ENCODE peak calls at places on chromosomes 16 and 17, in six cellular contexts. T is transverse colon, F is heart left ventricle, R is IMR-90, Y is A549, H is tibial nerve. Z is an unnamed sample.

GRCh38 chr16:76456016-76456415 is 178.8 kb downstream of the CNTNAP4 start:
- DNase-seq in Y (no peak), T (no peak), R (no peak), F (no peak), H (no peak), Z (no peak)

GRCh38 chr16:56862776-56863175 is 2.2 kb upstream of the SLC12A3 start:
- DNase-seq in T (peak), R (no peak), H (no peak), Y (no peak), F (no peak), Z (no peak)

GRCh38 chr17:38731526-38732294 is 1.6 kb downstream of the CISD3 start:
- DNase-seq in T (peak), Y (no peak), H (no peak), F (no peak), R (no peak), Z (no peak)

GRCh38 chr17:81417049-81417878 is 22.0 kb downstream of the BAHCC1 start:
- DNase-seq in H (no peak), Y (no peak), T (no peak), R (no peak), F (no peak), Z (no peak)

GRCh38 chr16:75044800-75045361 is 46.1 kb downstream of the ZNRF1 start:
- DNase-seq in F (peak), H (peak), T (no peak), R (no peak), Y (no peak), Z (peak)

GRCh38 chr16:22743401-22743800 is 70.6 kb upstream of the HS3ST2 start:
- DNase-seq in Y (no peak), F (no peak), H (no peak), T (no peak), R (no peak), Z (no peak)

GRCh38 chr17:7330099-7331015 is 1.2 kb upstream of the NEURL4 start:
- DNase-seq in R (peak), T (peak), F (peak), Y (peak), H (peak), Z (peak)

GRCh38 chr17:42286411-42287295 is 1.6 kb upstream of the STAT5A start:
- DNase-seq in Y (no peak), F (no peak), T (peak), R (no peak), H (peak), Z (peak)

GRCh38 chr17:40648326-40648968 is 829 bp upstream of the SMARCE1 start:
- DNase-seq in H (no peak), R (peak), Y (peak), F (no peak), T (no peak), Z (no peak)

GRCh38 chr16:49458656-49459445 is 85.2 kb downstream of the C16orf78 start:
- DNase-seq in H (no peak), T (no peak), R (no peak), F (no peak), Y (no peak), Z (no peak)

GRCh38 chr16:1309888-1310831 is 724 bp downstream of the UBE2I start:
- DNase-seq in Y (no peak), T (peak), F (peak), R (peak), H (peak), Z (no peak)

GRCh38 chr17:72393553-72393952 is 272.7 kb downstream of the SOX9 start:
- DNase-seq in H (no peak), T (no peak), Y (peak), R (peak), F (no peak), Z (no peak)

GRCh38 chr17:48486557-48486956 is 44.3 kb downstream of the HOXB1 start:
- DNase-seq in F (no peak), H (no peak), Y (peak), T (no peak), R (peak), Z (no peak)

GRCh38 chr16:50251375-50252081 is 14.8 kb upstream of the ADCY7 start:
- DNase-seq in F (no peak), R (peak), T (no peak), H (no peak), Y (no peak), Z (no peak)

GRCh38 chr16:13378151-13378550 is 476.8 kb downstream of the SHISA9 start:
- DNase-seq in F (no peak), Y (no peak), R (no peak), T (no peak), H (no peak), Z (no peak)

GRCh38 chr17:65559802-65560627 is 1.4 kb downstream of the AXIN2 start:
- DNase-seq in H (no peak), F (peak), R (no peak), T (peak), Y (peak), Z (no peak)

GRCh38 chr16:13316008-13316407 is 414.6 kb downstream of the SHISA9 start:
- DNase-seq in T (no peak), F (no peak), H (no peak), R (no peak), Y (no peak), Z (no peak)

GRCh38 chr16:67459066-67459857 is 21.7 kb downstream of the ATP6V0D1 start:
- DNase-seq in F (peak), T (peak), H (no peak), Y (no peak), R (no peak), Z (no peak)

GRCh38 chr17:50426814-50427787 is 1.1 kb downstream of the ACSF2 start:
- DNase-seq in H (no peak), R (peak), Y (peak), T (peak), F (peak), Z (no peak)

GRCh38 chr17:76968707-76969597 is 100.7 kb downstream of the MGAT5B start:
- DNase-seq in H (no peak), Y (no peak), R (no peak), F (no peak), T (peak), Z (no peak)

GRCh38 chr16:24800586-24800985 is 45.2 kb upstream of the SLC5A11 start:
- DNase-seq in T (no peak), R (peak), H (no peak), F (no peak), Y (peak), Z (no peak)

GRCh38 chr17:77332981-77333685 is 192.4 kb downstream of the SEC14L1 start:
- DNase-seq in F (peak), Y (no peak), H (no peak), T (no peak), R (peak), Z (peak)

GRCh38 chr17:65023791-65024190 is 32.7 kb downstream of the GNA13 start:
- DNase-seq in Y (no peak), H (no peak), F (no peak), R (no peak), T (no peak), Z (no peak)

GRCh38 chr16:11147033-11147848 is 108.8 kb downstream of the SOCS1 start:
- DNase-seq in Y (no peak), H (no peak), R (no peak), T (no peak), F (no peak), Z (no peak)

GRCh38 chr17:31591924-31592323 is 200.4 kb downstream of the RAB11FIP4 start:
- DNase-seq in H (no peak), T (no peak), R (no peak), Y (no peak), F (no peak), Z (no peak)
- TF ChIP-seq POLR2A in H (no peak), T (no peak), R (no peak), Y (no peak), F (no peak), Z (no peak)

DNA sequence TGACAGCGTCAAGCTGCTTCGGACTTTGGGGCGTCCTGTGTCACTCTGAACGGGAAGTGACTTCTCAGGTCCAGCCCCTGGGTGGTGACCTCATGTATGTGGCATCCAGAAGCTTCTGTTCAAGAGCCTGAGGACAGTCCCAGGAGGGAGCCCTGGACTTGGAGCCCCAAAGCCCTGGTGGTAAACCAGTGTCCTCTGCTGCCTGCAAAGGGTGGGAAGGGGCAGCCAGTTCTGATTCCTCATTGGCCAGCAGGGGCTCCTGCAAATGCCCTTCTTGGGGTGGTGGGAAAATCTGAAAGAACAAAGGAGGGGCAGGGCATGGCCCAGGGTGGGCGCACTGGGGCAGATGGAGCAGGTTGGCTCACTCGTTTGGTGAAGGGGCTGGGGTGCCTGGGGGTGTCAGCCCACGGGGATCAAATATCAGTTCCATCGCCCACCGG is 1.6 kb downstream of the OSGIN1 start:
- DNase-seq in H (peak), R (peak), F (peak), Y (no peak), T (peak), Z (no peak)
- TF ChIP-seq POLR2A in H (peak), R (no peak), F (peak), Y (no peak), T (peak), Z (no peak)

DNA sequence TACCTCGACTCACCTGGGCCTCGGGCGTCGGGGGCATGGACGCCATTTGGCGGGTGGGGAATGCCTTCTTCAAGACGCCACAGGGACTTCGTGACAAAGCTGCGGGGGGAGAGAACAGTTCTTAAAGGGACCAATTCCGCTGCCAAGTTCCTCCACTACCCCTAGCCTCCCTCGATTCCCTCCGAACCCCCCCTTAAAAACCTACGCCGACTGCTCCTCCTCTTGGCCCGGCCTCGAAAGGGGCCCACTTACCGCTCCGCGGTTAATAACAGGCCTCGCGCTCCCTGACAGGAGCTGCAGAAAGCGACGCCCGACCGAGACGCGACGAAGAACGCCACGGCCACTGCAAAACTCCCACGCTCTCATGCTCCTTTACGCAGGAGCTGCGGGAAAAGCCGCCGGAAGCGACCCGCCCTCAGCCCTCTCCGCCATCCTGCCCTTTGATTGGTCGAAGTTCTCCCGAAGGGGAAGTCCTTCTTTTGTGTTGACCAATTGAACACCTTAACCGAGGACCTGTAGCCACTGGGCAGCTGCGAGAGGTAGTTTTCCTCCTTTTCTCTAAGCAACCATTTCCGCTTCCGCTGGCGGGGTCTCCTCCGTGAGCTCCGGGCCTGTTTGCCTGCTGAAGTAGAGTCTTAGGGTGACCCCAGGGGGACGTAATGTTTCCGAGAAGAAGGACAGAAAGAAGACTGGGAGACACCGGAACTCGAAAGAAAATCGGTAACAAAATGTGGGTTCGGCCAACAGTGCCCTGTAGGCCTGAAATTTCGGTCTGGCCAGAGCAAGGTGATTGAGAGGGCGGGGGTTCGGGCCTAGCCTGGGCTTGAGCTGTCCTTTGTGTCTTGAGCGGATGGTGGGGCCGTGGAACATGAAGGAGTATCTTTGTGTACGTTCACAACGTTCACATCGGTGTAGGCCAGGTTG is at the start of the genes NAA60 and ZNF597:
- DNase-seq in Y (peak), T (peak), F (peak), R (peak), H (peak), Z (peak)
- TF ChIP-seq POLR2A in Y (peak), T (peak), F (peak), R (peak), H (peak), Z (no peak)

GRCh38 chr17:28368915-28369683 is 1.0 kb downstream of the VTN start:
- DNase-seq in R (no peak), Y (no peak), T (no peak), H (no peak), F (no peak), Z (no peak)
- TF ChIP-seq POLR2A in R (no peak), Y (no peak), T (no peak), H (no peak), F (no peak), Z (no peak)

GRCh38 chr17:46193246-46193625 is at the start of gene KANSL1:
- DNase-seq in R (peak), F (peak), T (peak), Y (peak), H (peak), Z (peak)
- TF ChIP-seq POLR2A in R (no peak), F (peak), T (no peak), Y (peak), H (no peak), Z (no peak)

DNA sequence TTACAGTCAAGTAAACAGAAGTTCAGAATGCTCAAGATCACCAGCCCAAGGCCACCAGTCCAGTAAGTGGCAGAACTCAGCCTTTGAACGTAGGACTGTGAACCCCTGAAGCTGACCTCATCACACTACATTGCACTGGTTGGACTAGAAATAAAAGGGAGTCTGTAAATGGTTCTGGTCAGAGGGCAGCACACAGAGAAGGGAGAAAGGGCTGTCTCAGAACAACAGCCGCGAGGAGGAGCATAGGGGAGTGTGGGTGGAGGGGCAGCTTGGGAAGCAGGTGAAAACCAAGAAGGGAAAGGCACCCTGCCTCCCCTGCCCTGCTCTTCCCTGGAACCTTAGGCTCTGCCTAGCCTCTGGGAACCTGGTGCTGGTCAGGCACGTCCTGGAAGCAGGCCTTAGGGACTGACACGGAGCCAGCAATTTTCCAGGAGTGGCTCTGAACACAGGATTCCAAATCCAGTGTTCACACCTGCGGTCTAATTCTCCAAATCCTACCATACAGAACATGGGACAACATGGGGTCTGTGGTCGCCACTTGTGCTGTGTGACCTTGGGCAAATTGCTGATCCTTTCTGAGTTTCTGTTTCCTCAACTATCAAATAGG is 7.0 kb downstream of the PDILT start:
- DNase-seq in H (no peak), R (no peak), F (no peak), Y (no peak), T (no peak), Z (no peak)
- TF ChIP-seq POLR2A in H (no peak), R (no peak), F (no peak), Y (no peak), T (no peak), Z (no peak)

GRCh38 chr17:33944826-33945225 is 310.3 kb upstream of the CCL2 start:
- DNase-seq in H (no peak), R (no peak), F (no peak), Y (no peak), T (no peak), Z (no peak)
- TF ChIP-seq POLR2A in H (no peak), R (no peak), F (no peak), Y (no peak), T (no peak), Z (no peak)

Z was measured in lower leg skin.